ENCODE peak calls at places on chromosome 22, in five cellular contexts. One of them, this sample, is unnamed.

GRCh38 chr22:36419177-36419911 is 31.6 kb upstream of the MYH9 start:
- DNase-seq in activated CD4-positive, alpha-beta T cell treated with anti-CD3 and anti-CD28 coated beads, Interleukin-2, amount 50 U/mL, for 24 hours: no peak
- DNase-seq in NCI-H1105 treated with DMSO at 0.1 percent for 48 hours: no peak
- DNase-seq in effector CD4-positive, alpha-beta T cell: no peak
- DNase-seq in activated T-cell treated with anti-CD3 and anti-CD28 coated beads for 1 hour: no peak
- DNase-seq in this sample: no peak

GRCh38 chr22:39479254-39479653 is 22.4 kb downstream of the MGAT3 start:
- DNase-seq in activated CD4-positive, alpha-beta T cell treated with anti-CD3 and anti-CD28 coated beads, Interleukin-2, amount 50 U/mL, for 24 hours: no peak
- DNase-seq in NCI-H1105 treated with DMSO at 0.1 percent for 48 hours: no peak
- DNase-seq in effector CD4-positive, alpha-beta T cell: no peak
- DNase-seq in activated T-cell treated with anti-CD3 and anti-CD28 coated beads for 1 hour: no peak
- DNase-seq in this sample: no peak

GRCh38 chr22:31148953-31149627 is 8.8 kb upstream of the PLA2G3 start:
- DNase-seq in activated CD4-positive, alpha-beta T cell treated with anti-CD3 and anti-CD28 coated beads, Interleukin-2, amount 50 U/mL, for 24 hours: peak
- DNase-seq in NCI-H1105 treated with DMSO at 0.1 percent for 48 hours: peak
- DNase-seq in effector CD4-positive, alpha-beta T cell: peak
- DNase-seq in activated T-cell treated with anti-CD3 and anti-CD28 coated beads for 1 hour: no peak
- DNase-seq in this sample: no peak

GRCh38 chr22:38257170-38257569 is 15.6 kb downstream of the TMEM184B start:
- DNase-seq in activated CD4-positive, alpha-beta T cell treated with anti-CD3 and anti-CD28 coated beads, Interleukin-2, amount 50 U/mL, for 24 hours: no peak
- DNase-seq in NCI-H1105 treated with DMSO at 0.1 percent for 48 hours: no peak
- DNase-seq in effector CD4-positive, alpha-beta T cell: no peak
- DNase-seq in activated T-cell treated with anti-CD3 and anti-CD28 coated beads for 1 hour: no peak
- DNase-seq in this sample: no peak

GRCh38 chr22:24185501-24186351 is 4.4 kb downstream of the SUSD2 start:
- DNase-seq in activated CD4-positive, alpha-beta T cell treated with anti-CD3 and anti-CD28 coated beads, Interleukin-2, amount 50 U/mL, for 24 hours: no peak
- DNase-seq in NCI-H1105 treated with DMSO at 0.1 percent for 48 hours: no peak
- DNase-seq in effector CD4-positive, alpha-beta T cell: no peak
- DNase-seq in activated T-cell treated with anti-CD3 and anti-CD28 coated beads for 1 hour: no peak
- DNase-seq in this sample: no peak

GRCh38 chr22:37965940-37966664 is 12.6 kb downstream of the POLR2F start:
- DNase-seq in activated CD4-positive, alpha-beta T cell treated with anti-CD3 and anti-CD28 coated beads, Interleukin-2, amount 50 U/mL, for 24 hours: no peak
- DNase-seq in NCI-H1105 treated with DMSO at 0.1 percent for 48 hours: no peak
- DNase-seq in effector CD4-positive, alpha-beta T cell: no peak
- DNase-seq in activated T-cell treated with anti-CD3 and anti-CD28 coated beads for 1 hour: no peak
- DNase-seq in this sample: no peak

GRCh38 chr22:33919591-33920501 is at the start of gene LARGE1:
- DNase-seq in activated CD4-positive, alpha-beta T cell treated with anti-CD3 and anti-CD28 coated beads, Interleukin-2, amount 50 U/mL, for 24 hours: no peak
- DNase-seq in NCI-H1105 treated with DMSO at 0.1 percent for 48 hours: peak
- DNase-seq in effector CD4-positive, alpha-beta T cell: no peak
- DNase-seq in activated T-cell treated with anti-CD3 and anti-CD28 coated beads for 1 hour: no peak
- DNase-seq in this sample: peak

GRCh38 chr22:49951001-49951677 is 9.4 kb upstream of the PIM3 start:
- DNase-seq in activated CD4-positive, alpha-beta T cell treated with anti-CD3 and anti-CD28 coated beads, Interleukin-2, amount 50 U/mL, for 24 hours: no peak
- DNase-seq in NCI-H1105 treated with DMSO at 0.1 percent for 48 hours: peak
- DNase-seq in effector CD4-positive, alpha-beta T cell: no peak
- DNase-seq in activated T-cell treated with anti-CD3 and anti-CD28 coated beads for 1 hour: no peak
- DNase-seq in this sample: no peak

GRCh38 chr22:29083576-29084566 is 11.0 kb downstream of the KREMEN1 start:
- DNase-seq in activated CD4-positive, alpha-beta T cell treated with anti-CD3 and anti-CD28 coated beads, Interleukin-2, amount 50 U/mL, for 24 hours: no peak
- DNase-seq in NCI-H1105 treated with DMSO at 0.1 percent for 48 hours: no peak
- DNase-seq in effector CD4-positive, alpha-beta T cell: no peak
- DNase-seq in activated T-cell treated with anti-CD3 and anti-CD28 coated beads for 1 hour: no peak
- DNase-seq in this sample: no peak

GRCh38 chr22:23058481-23059336 is 11.6 kb upstream of the GNAZ start:
- DNase-seq in activated CD4-positive, alpha-beta T cell treated with anti-CD3 and anti-CD28 coated beads, Interleukin-2, amount 50 U/mL, for 24 hours: no peak
- DNase-seq in NCI-H1105 treated with DMSO at 0.1 percent for 48 hours: no peak
- DNase-seq in effector CD4-positive, alpha-beta T cell: no peak
- DNase-seq in activated T-cell treated with anti-CD3 and anti-CD28 coated beads for 1 hour: no peak
- DNase-seq in this sample: no peak

GRCh38 chr22:44024288-44024908 is at the start of gene PARVB:
- DNase-seq in activated CD4-positive, alpha-beta T cell treated with anti-CD3 and anti-CD28 coated beads, Interleukin-2, amount 50 U/mL, for 24 hours: no peak
- DNase-seq in NCI-H1105 treated with DMSO at 0.1 percent for 48 hours: no peak
- DNase-seq in effector CD4-positive, alpha-beta T cell: no peak
- DNase-seq in activated T-cell treated with anti-CD3 and anti-CD28 coated beads for 1 hour: no peak
- DNase-seq in this sample: peak

GRCh38 chr22:35476341-35476740 is 64.3 kb upstream of the RASD2 start:
- DNase-seq in activated CD4-positive, alpha-beta T cell treated with anti-CD3 and anti-CD28 coated beads, Interleukin-2, amount 50 U/mL, for 24 hours: no peak
- DNase-seq in NCI-H1105 treated with DMSO at 0.1 percent for 48 hours: no peak
- DNase-seq in effector CD4-positive, alpha-beta T cell: no peak
- DNase-seq in activated T-cell treated with anti-CD3 and anti-CD28 coated beads for 1 hour: no peak
- DNase-seq in this sample: no peak